ENCODE peak calls at places on chromosomes 7 and 10, in nine cellular contexts. V, G, N, B, D, P, Z, T and U are unnamed samples.

GRCh38 chr10:73866621-73867020 is 7.7 kb downstream of the CAMK2G start:
- DNase-seq in N (no peak), G (no peak), B (no peak), D (no peak), Z (no peak), V (no peak), P (no peak), T (no peak), U (no peak)

GRCh38 chr10:132504501-132505272 is 32.9 kb upstream of the INPP5A start:
- DNase-seq in N (no peak), V (no peak), T (no peak), P (no peak), Z (no peak), G (no peak), D (no peak), B (no peak), U (no peak)

GRCh38 chr10:47414227-47414592 is 30.1 kb upstream of the ZNF488 start:
- DNase-seq in G (no peak), N (no peak), T (no peak), Z (no peak), V (no peak), P (no peak), D (no peak), B (no peak), U (no peak)

GRCh38 chr7:27242580-27243339 is at the start of gene EVX1:
- DNase-seq in G (no peak), V (no peak), D (peak), Z (no peak), N (no peak), P (no peak), B (no peak), T (no peak), U (no peak)

GRCh38 chr10:128016423-128017060 is 109.6 kb downstream of the PTPRE start:
- DNase-seq in N (no peak), T (no peak), D (no peak), V (no peak), P (no peak), G (no peak), B (no peak), Z (no peak), U (no peak)

GRCh38 chr10:107631876-107632275 is 467.4 kb upstream of the SORCS1 start:
- DNase-seq in D (no peak), G (no peak), T (no peak), B (no peak), Z (no peak), N (no peak), P (peak), V (no peak), U (no peak)

GRCh38 chr10:3807221-3807927 is 22.4 kb upstream of the KLF6 start:
- DNase-seq in Z (no peak), G (no peak), P (no peak), B (no peak), N (no peak), D (peak), T (peak), V (no peak), U (no peak)

GRCh38 chr7:121382479-121382878 is 13.6 kb downstream of the FAM3C start:
- DNase-seq in P (no peak), Z (no peak), V (no peak), G (no peak), D (no peak), T (no peak), B (no peak), N (no peak), U (no peak)

GRCh38 chr10:49104323-49104722 is 11.0 kb downstream of the VSTM4 start:
- DNase-seq in B (peak), G (no peak), T (no peak), P (no peak), Z (no peak), D (no peak), N (no peak), V (no peak), U (no peak)

GRCh38 chr10:126240483-126240882 is 147.8 kb downstream of the ADAM12 start:
- DNase-seq in G (no peak), P (no peak), B (no peak), V (no peak), Z (no peak), N (no peak), T (no peak), D (no peak), U (no peak)

GRCh38 chr10:88986549-88987242 is 3.9 kb upstream of the FAS start:
- DNase-seq in Z (no peak), V (no peak), D (peak), N (no peak), T (no peak), B (no peak), G (no peak), P (no peak), U (no peak)

GRCh38 chr7:760006-760405 is 32.9 kb upstream of the PRKAR1B start:
- DNase-seq in P (no peak), T (no peak), G (no peak), D (no peak), Z (no peak), V (no peak), B (no peak), N (no peak), U (no peak)

GRCh38 chr10:60916025-60916424 is 28.0 kb downstream of the RHOBTB1 start:
- DNase-seq in Z (no peak), V (no peak), G (no peak), T (no peak), P (peak), D (no peak), N (no peak), B (no peak), U (no peak)

GRCh38 chr7:139230484-139230773 is 608 bp upstream of the UBN2 start:
- DNase-seq in N (no peak), B (no peak), P (no peak), Z (no peak), G (no peak), D (no peak), V (no peak), T (no peak), U (no peak)

GRCh38 chr10:35413985-35414861 is 77.9 kb downstream of the CCNY start:
- DNase-seq in N (no peak), V (no peak), G (no peak), T (no peak), Z (no peak), P (no peak), B (no peak), D (no peak), U (no peak)

GRCh38 chr10:84924131-84924530 is 595.7 kb downstream of the CCSER2 start:
- DNase-seq in P (no peak), T (no peak), B (no peak), V (no peak), G (no peak), N (no peak), D (no peak), Z (no peak), U (no peak)

GRCh38 chr10:114024876-114025609 is 18.6 kb upstream of the ADRB1 start:
- DNase-seq in G (no peak), N (no peak), D (peak), P (no peak), T (no peak), Z (no peak), B (no peak), V (peak), U (no peak)

GRCh38 chr7:40483630-40484029 is 348.8 kb downstream of the SUGCT start:
- DNase-seq in Z (no peak), T (no peak), N (no peak), P (no peak), G (no peak), D (no peak), V (no peak), B (no peak), U (no peak)

GRCh38 chr10:69896601-69897000 is 94.9 kb downstream of the COL13A1 start:
- DNase-seq in B (no peak), G (no peak), N (no peak), V (no peak), D (no peak), T (no peak), P (no peak), Z (no peak), U (no peak)

GRCh38 chr10:119761106-119761505 is 35.3 kb downstream of the INPP5F start:
- DNase-seq in N (no peak), Z (no peak), P (no peak), V (no peak), D (no peak), T (no peak), B (no peak), G (no peak), U (no peak)

GRCh38 chr7:16594061-16594460 is 51.5 kb downstream of the ANKMY2 start:
- DNase-seq in G (no peak), Z (no peak), N (no peak), T (no peak), V (no peak), D (no peak), B (no peak), P (no peak), U (no peak)

GRCh38 chr10:46293832-46294640 is 7.2 kb downstream of the ANTXRL start:
- DNase-seq in V (no peak), D (no peak), N (no peak), P (no peak), T (no peak), Z (no peak), B (no peak), G (no peak), U (no peak)

GRCh38 chr7:148979827-148980226 is 48.5 kb downstream of the PDIA4 start:
- DNase-seq in G (no peak), B (no peak), P (no peak), N (no peak), V (no peak), T (no peak), D (peak), Z (no peak), U (no peak)

GRCh38 chr10:47179291-47179647 is 120.7 kb upstream of the GDF10 start:
- DNase-seq in B (no peak), N (no peak), T (no peak), P (no peak), D (peak), V (no peak), G (no peak), Z (no peak), U (no peak)

GRCh38 chr10:17454181-17454800 is at the start of gene ST8SIA6:
- DNase-seq in G (peak), D (peak), P (no peak), N (no peak), V (no peak), Z (peak), T (peak), B (peak), U (peak)

GRCh38 chr7:96870201-96870600 is 135.2 kb upstream of the DLX6 start:
- DNase-seq in Z (no peak), T (no peak), V (no peak), G (no peak), P (no peak), N (no peak), B (no peak), D (no peak), U (no peak)

GRCh38 chr10:81101062-81101461 is 563.4 kb downstream of the SH2D4B start:
- DNase-seq in G (no peak), B (no peak), D (no peak), V (no peak), P (no peak), T (no peak), Z (no peak), N (no peak), U (no peak)

GRCh38 chr10:30413996-30414576 is 19.9 kb upstream of the MAP3K8 start:
- DNase-seq in T (peak), N (no peak), B (no peak), D (peak), Z (no peak), P (no peak), G (no peak), V (peak), U (no peak)

GRCh38 chr10:12703813-12704212 is 297.7 kb downstream of the CCDC3 start:
- DNase-seq in G (no peak), T (no peak), V (no peak), D (no peak), P (no peak), N (no peak), B (no peak), Z (no peak), U (no peak)

GRCh38 chr7:28169166-28169713 is 11.4 kb downstream of the JAZF1 start:
- DNase-seq in Z (no peak), P (peak), D (no peak), B (no peak), N (no peak), G (no peak), V (no peak), T (no peak), U (no peak)